ENCODE peak calls at places on chromosomes 6 and 20, in nine cellular contexts. One of them, this sample, is unnamed. For H3K4me1, the result is how much of the 10 kb centered on the place peaks cover.

GRCh38 chr6:135673671-135674309 is 176.2 kb upstream of the AHI1 start:
- DNase-seq in uterus: no peak
- DNase-seq in lower lobe of right lung: no peak
- DNase-seq in adrenal gland: no peak
- DNase-seq in CD8-positive, alpha-beta T cell: no peak
- DNase-seq in HCT116: no peak
- DNase-seq in Peyer's patch: no peak
- DNase-seq in hepatocyte: no peak
- DNase-seq in fibroblast of lung: peak
- DNase-seq in this sample: no peak

GRCh38 chr6:106247293-106247692 is 78.3 kb downstream of the ATG5 start:
- DNase-seq in hepatocyte: no peak
- DNase-seq in HCT116: no peak
- DNase-seq in Peyer's patch: no peak
- DNase-seq in CD8-positive, alpha-beta T cell: no peak
- DNase-seq in adrenal gland: no peak
- DNase-seq in lower lobe of right lung: no peak
- DNase-seq in fibroblast of lung: peak
- DNase-seq in uterus: no peak
- DNase-seq in this sample: no peak

GRCh38 chr20:38937978-38938473 is 11.8 kb downstream of the FAM83D start:
- DNase-seq in lower lobe of right lung: no peak
- DNase-seq in CD8-positive, alpha-beta T cell: no peak
- DNase-seq in HCT116: no peak
- DNase-seq in Peyer's patch: no peak
- DNase-seq in hepatocyte: no peak
- DNase-seq in uterus: no peak
- DNase-seq in adrenal gland: no peak
- DNase-seq in fibroblast of lung: no peak
- DNase-seq in this sample: no peak

GRCh38 chr6:135600086-135600702 is 102.7 kb upstream of the AHI1 start:
- DNase-seq in HCT116: no peak
- DNase-seq in lower lobe of right lung: no peak
- DNase-seq in hepatocyte: no peak
- DNase-seq in CD8-positive, alpha-beta T cell: no peak
- DNase-seq in adrenal gland: no peak
- DNase-seq in fibroblast of lung: no peak
- DNase-seq in uterus: no peak
- DNase-seq in Peyer's patch: no peak
- DNase-seq in this sample: no peak

GRCh38 chr6:125658759-125659431 is 90.5 kb upstream of the HEY2 start:
- DNase-seq in CD8-positive, alpha-beta T cell: no peak
- DNase-seq in HCT116: no peak
- DNase-seq in uterus: no peak
- DNase-seq in hepatocyte: no peak
- DNase-seq in lower lobe of right lung: no peak
- DNase-seq in fibroblast of lung: peak
- DNase-seq in adrenal gland: no peak
- DNase-seq in Peyer's patch: no peak
- DNase-seq in this sample: no peak

GRCh38 chr6:42378125-42378524 is 73.6 kb downstream of the TRERF1 start:
- DNase-seq in fibroblast of lung: no peak
- DNase-seq in adrenal gland: no peak
- DNase-seq in hepatocyte: no peak
- DNase-seq in lower lobe of right lung: no peak
- DNase-seq in CD8-positive, alpha-beta T cell: no peak
- DNase-seq in uterus: no peak
- DNase-seq in HCT116: no peak
- DNase-seq in Peyer's patch: no peak
- DNase-seq in this sample: no peak

GRCh38 chr6:13296536-13296997 is 31.8 kb downstream of the TBC1D7 start:
- DNase-seq in CD8-positive, alpha-beta T cell: no peak
- DNase-seq in lower lobe of right lung: no peak
- DNase-seq in uterus: no peak
- DNase-seq in HCT116: no peak
- DNase-seq in Peyer's patch: no peak
- DNase-seq in hepatocyte: no peak
- DNase-seq in fibroblast of lung: no peak
- DNase-seq in adrenal gland: no peak
- DNase-seq in this sample: peak

GRCh38 chr6:108800510-108800909 is 47.7 kb upstream of the ARMC2 start:
- DNase-seq in uterus: no peak
- DNase-seq in CD8-positive, alpha-beta T cell: no peak
- DNase-seq in hepatocyte: no peak
- DNase-seq in Peyer's patch: no peak
- DNase-seq in lower lobe of right lung: no peak
- DNase-seq in HCT116: no peak
- DNase-seq in adrenal gland: no peak
- DNase-seq in fibroblast of lung: peak
- DNase-seq in this sample: no peak

GRCh38 chr6:35388023-35388422 is 45.7 kb downstream of the PPARD start:
- DNase-seq in fibroblast of lung: no peak
- DNase-seq in CD8-positive, alpha-beta T cell: no peak
- DNase-seq in Peyer's patch: no peak
- DNase-seq in hepatocyte: no peak
- DNase-seq in HCT116: no peak
- DNase-seq in adrenal gland: no peak
- DNase-seq in uterus: no peak
- DNase-seq in lower lobe of right lung: no peak
- DNase-seq in this sample: no peak

GRCh38 chr6:169474362-169474761 is 220.7 kb upstream of the THBS2 start:
- DNase-seq in fibroblast of lung: no peak
- DNase-seq in Peyer's patch: no peak
- DNase-seq in CD8-positive, alpha-beta T cell: no peak
- DNase-seq in lower lobe of right lung: no peak
- DNase-seq in hepatocyte: no peak
- DNase-seq in adrenal gland: no peak
- DNase-seq in uterus: no peak
- DNase-seq in HCT116: no peak
- DNase-seq in this sample: no peak

GRCh38 chr6:169473663-169474062 is 220.0 kb upstream of the THBS2 start:
- DNase-seq in hepatocyte: no peak
- DNase-seq in HCT116: no peak
- DNase-seq in lower lobe of right lung: no peak
- DNase-seq in fibroblast of lung: no peak
- DNase-seq in Peyer's patch: no peak
- DNase-seq in uterus: no peak
- DNase-seq in CD8-positive, alpha-beta T cell: no peak
- DNase-seq in adrenal gland: no peak
- DNase-seq in this sample: no peak

GRCh38 chr6:169472786-169473416 is 219.3 kb upstream of the THBS2 start:
- DNase-seq in Peyer's patch: no peak
- DNase-seq in CD8-positive, alpha-beta T cell: no peak
- DNase-seq in hepatocyte: no peak
- DNase-seq in fibroblast of lung: no peak
- DNase-seq in adrenal gland: no peak
- DNase-seq in uterus: no peak
- DNase-seq in HCT116: no peak
- DNase-seq in lower lobe of right lung: no peak
- DNase-seq in this sample: no peak

GRCh38 chr6:169470790-169471189 is 217.1 kb upstream of the THBS2 start:
- DNase-seq in lower lobe of right lung: no peak
- DNase-seq in CD8-positive, alpha-beta T cell: no peak
- DNase-seq in hepatocyte: no peak
- DNase-seq in Peyer's patch: no peak
- DNase-seq in HCT116: no peak
- DNase-seq in adrenal gland: no peak
- DNase-seq in uterus: no peak
- DNase-seq in fibroblast of lung: no peak
- DNase-seq in this sample: no peak

GRCh38 chr6:169469028-169469427 is 215.4 kb upstream of the THBS2 start:
- DNase-seq in hepatocyte: no peak
- DNase-seq in fibroblast of lung: no peak
- DNase-seq in CD8-positive, alpha-beta T cell: no peak
- DNase-seq in uterus: no peak
- DNase-seq in HCT116: no peak
- DNase-seq in lower lobe of right lung: no peak
- DNase-seq in Peyer's patch: no peak
- DNase-seq in adrenal gland: no peak
- DNase-seq in this sample: no peak
- H3K4me1 ChIP-seq in hepatocyte: under half
- H3K4me1 ChIP-seq in fibroblast of lung: under half
- H3K4me1 ChIP-seq in CD8-positive, alpha-beta T cell: under half
- H3K4me1 ChIP-seq in uterus: under half
- H3K4me1 ChIP-seq in HCT116: under half
- H3K4me1 ChIP-seq in lower lobe of right lung: under half
- H3K4me1 ChIP-seq in Peyer's patch: under half
- H3K4me1 ChIP-seq in adrenal gland: under half
- H3K4me1 ChIP-seq in this sample: under half

GRCh38 chr6:167937948-167938911 is 59.2 kb upstream of the KIF25 start:
- DNase-seq in uterus: no peak
- DNase-seq in adrenal gland: no peak
- DNase-seq in hepatocyte: no peak
- DNase-seq in HCT116: no peak
- DNase-seq in lower lobe of right lung: no peak
- DNase-seq in CD8-positive, alpha-beta T cell: no peak
- DNase-seq in Peyer's patch: no peak
- DNase-seq in fibroblast of lung: no peak
- DNase-seq in this sample: peak
- H3K27ac ChIP-seq in uterus: no peak
- H3K27ac ChIP-seq in adrenal gland: no peak
- H3K27ac ChIP-seq in hepatocyte: no peak
- H3K27ac ChIP-seq in HCT116: no peak
- H3K27ac ChIP-seq in lower lobe of right lung: no peak
- H3K27ac ChIP-seq in CD8-positive, alpha-beta T cell: no peak
- H3K27ac ChIP-seq in Peyer's patch: no peak
- H3K27ac ChIP-seq in fibroblast of lung: no peak
- H3K27ac ChIP-seq in this sample: no peak

DNA sequence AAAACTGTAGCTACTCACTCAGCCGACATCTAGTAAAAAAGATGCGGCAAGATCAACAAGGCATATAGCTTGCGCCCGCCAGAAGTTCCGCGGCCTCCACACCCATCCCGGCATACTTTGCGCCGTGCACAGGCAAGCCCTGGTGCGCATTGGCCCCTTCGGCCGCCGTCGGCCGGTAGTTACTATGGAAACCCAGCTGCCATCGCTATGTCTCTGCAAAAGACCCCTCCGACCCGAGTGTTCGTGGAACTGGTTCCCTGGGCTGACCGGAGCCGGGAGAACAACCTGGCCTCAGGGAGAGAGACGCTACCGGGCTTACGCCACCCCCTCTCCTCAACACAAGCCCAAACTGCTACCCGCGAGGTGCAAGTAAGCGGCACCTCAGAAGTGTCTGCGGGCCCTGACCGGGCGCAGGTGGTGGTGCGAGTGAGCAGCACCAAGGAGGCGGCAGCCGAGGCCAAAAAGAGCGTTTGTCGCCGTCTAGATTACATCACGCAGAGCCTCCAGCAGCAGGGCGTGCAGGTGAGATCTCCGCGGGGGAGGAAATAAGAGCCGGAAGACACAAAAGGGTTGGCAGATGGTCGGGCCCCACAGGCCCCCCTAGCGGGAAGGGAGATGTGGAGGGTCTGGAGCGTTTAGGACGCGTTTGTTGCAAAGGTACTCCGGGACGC is at the start of gene IRAK1BP1:
- DNase-seq in fibroblast of lung: peak
- DNase-seq in HCT116: peak
- DNase-seq in Peyer's patch: peak
- DNase-seq in CD8-positive, alpha-beta T cell: peak
- DNase-seq in hepatocyte: peak
- DNase-seq in lower lobe of right lung: peak
- DNase-seq in adrenal gland: peak
- DNase-seq in uterus: peak
- DNase-seq in this sample: peak
- TF ChIP-seq CTCF in fibroblast of lung: no peak
- TF ChIP-seq CTCF in HCT116: peak
- TF ChIP-seq CTCF in Peyer's patch: peak
- TF ChIP-seq CTCF in CD8-positive, alpha-beta T cell: no peak
- TF ChIP-seq CTCF in hepatocyte: peak
- TF ChIP-seq CTCF in lower lobe of right lung: no peak
- TF ChIP-seq CTCF in adrenal gland: no peak
- TF ChIP-seq CTCF in uterus: no peak
- TF ChIP-seq CTCF in this sample: peak

GRCh38 chr6:131216277-131216676 is 81.0 kb downstream of the AKAP7 start:
- DNase-seq in HCT116: no peak
- DNase-seq in Peyer's patch: no peak
- DNase-seq in lower lobe of right lung: no peak
- DNase-seq in hepatocyte: no peak
- DNase-seq in CD8-positive, alpha-beta T cell: no peak
- DNase-seq in uterus: no peak
- DNase-seq in adrenal gland: no peak
- DNase-seq in fibroblast of lung: peak
- DNase-seq in this sample: no peak
- H3K4me1 ChIP-seq in HCT116: under half
- H3K4me1 ChIP-seq in Peyer's patch: under half
- H3K4me1 ChIP-seq in lower lobe of right lung: under half
- H3K4me1 ChIP-seq in hepatocyte: under half
- H3K4me1 ChIP-seq in CD8-positive, alpha-beta T cell: under half
- H3K4me1 ChIP-seq in uterus: under half
- H3K4me1 ChIP-seq in adrenal gland: under half
- H3K4me1 ChIP-seq in fibroblast of lung: under half
- H3K4me1 ChIP-seq in this sample: under half

GRCh38 chr20:17871181-17871580 is 97.4 kb downstream of the SNX5 start:
- DNase-seq in Peyer's patch: no peak
- DNase-seq in uterus: no peak
- DNase-seq in CD8-positive, alpha-beta T cell: no peak
- DNase-seq in fibroblast of lung: peak
- DNase-seq in HCT116: no peak
- DNase-seq in hepatocyte: no peak
- DNase-seq in lower lobe of right lung: no peak
- DNase-seq in adrenal gland: no peak
- DNase-seq in this sample: no peak

GRCh38 chr20:17873410-17874270 is 95.0 kb downstream of the SNX5 start:
- DNase-seq in hepatocyte: peak
- DNase-seq in lower lobe of right lung: peak
- DNase-seq in Peyer's patch: peak
- DNase-seq in CD8-positive, alpha-beta T cell: no peak
- DNase-seq in fibroblast of lung: peak
- DNase-seq in uterus: peak
- DNase-seq in adrenal gland: peak
- DNase-seq in HCT116: peak
- DNase-seq in this sample: peak

GRCh38 chr20:17872920-17873319 is 95.7 kb downstream of the SNX5 start:
- DNase-seq in lower lobe of right lung: no peak
- DNase-seq in hepatocyte: no peak
- DNase-seq in uterus: no peak
- DNase-seq in Peyer's patch: no peak
- DNase-seq in HCT116: no peak
- DNase-seq in adrenal gland: no peak
- DNase-seq in fibroblast of lung: no peak
- DNase-seq in CD8-positive, alpha-beta T cell: no peak
- DNase-seq in this sample: no peak

GRCh38 chr20:17871861-17872260 is 96.7 kb downstream of the SNX5 start:
- DNase-seq in adrenal gland: no peak
- DNase-seq in HCT116: no peak
- DNase-seq in fibroblast of lung: no peak
- DNase-seq in Peyer's patch: no peak
- DNase-seq in uterus: no peak
- DNase-seq in lower lobe of right lung: no peak
- DNase-seq in hepatocyte: no peak
- DNase-seq in CD8-positive, alpha-beta T cell: no peak
- DNase-seq in this sample: no peak

DNA sequence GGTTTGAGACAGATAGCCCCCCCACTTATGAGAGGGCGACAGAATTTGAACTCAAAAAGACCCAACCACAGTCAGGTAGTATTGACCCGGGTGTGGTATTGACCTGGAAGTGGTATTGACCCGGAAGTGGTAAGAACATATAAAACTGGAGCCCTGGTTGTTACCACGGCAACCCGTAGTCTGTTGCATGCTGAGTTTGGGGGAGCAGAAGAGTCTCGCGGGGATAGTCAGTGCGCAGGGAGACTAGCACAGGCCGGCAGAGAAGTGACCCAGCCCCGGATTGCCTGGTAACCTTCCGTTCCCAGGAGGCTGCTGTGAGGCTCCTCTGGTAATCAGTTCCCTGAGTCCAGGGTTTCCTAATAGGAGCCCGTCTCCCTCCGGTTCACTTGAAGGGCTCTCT is 96.2 kb downstream of the SNX5 start:
- DNase-seq in Peyer's patch: no peak
- DNase-seq in hepatocyte: no peak
- DNase-seq in CD8-positive, alpha-beta T cell: no peak
- DNase-seq in uterus: no peak
- DNase-seq in adrenal gland: no peak
- DNase-seq in HCT116: no peak
- DNase-seq in lower lobe of right lung: no peak
- DNase-seq in fibroblast of lung: no peak
- DNase-seq in this sample: peak
- H3K27ac ChIP-seq in Peyer's patch: no peak
- H3K27ac ChIP-seq in hepatocyte: peak
- H3K27ac ChIP-seq in CD8-positive, alpha-beta T cell: no peak
- H3K27ac ChIP-seq in uterus: peak
- H3K27ac ChIP-seq in adrenal gland: no peak
- H3K27ac ChIP-seq in HCT116: no peak
- H3K27ac ChIP-seq in lower lobe of right lung: no peak
- H3K27ac ChIP-seq in fibroblast of lung: no peak
- H3K27ac ChIP-seq in this sample: no peak